ENCODE peak calls at places on chromosome 10, in six cellular contexts. U is A673, C is A549, G is aorta, V is testis, K is small intestine. F is an unnamed sample. For H3K9me3, the result is how much of the 10 kb centered on the place peaks cover.

GRCh38 chr10:63520463-63521388 is 475 bp upstream of the REEP3 start:
- DNase-seq in U (peak), C (peak), G (peak), V (peak), K (peak), F (peak)

GRCh38 chr10:28628184-28628893 is 49.0 kb upstream of the BAMBI start:
- DNase-seq in U (peak), C (peak), G (peak), V (peak), K (peak), F (peak)

GRCh38 chr10:73577788-73578187 is 13.4 kb downstream of the USP54 start:
- DNase-seq in U (no peak), C (no peak), G (peak), V (peak), K (peak), F (peak)

GRCh38 chr10:101397140-101397539 is 43.2 kb downstream of the BTRC start:
- DNase-seq in U (peak), C (peak), G (no peak), V (no peak), K (peak), F (no peak)

GRCh38 chr10:119090026-119090808 is 9.6 kb upstream of the EIF3A start:
- DNase-seq in U (no peak), C (no peak), G (no peak), V (no peak), K (peak), F (no peak)

GRCh38 chr10:90125966-90126600 is 424.7 kb downstream of the KIF20B start:
- DNase-seq in U (no peak), C (no peak), G (no peak), V (no peak), K (no peak), F (no peak)

GRCh38 chr10:14240253-14241189 is 90.2 kb downstream of the FRMD4A start:
- DNase-seq in U (peak), C (no peak), G (no peak), V (no peak), K (no peak), F (no peak)

GRCh38 chr10:26807532-26807931 is 53.2 kb downstream of the ABI1 start:
- DNase-seq in U (no peak), C (no peak), G (no peak), V (no peak), K (no peak), F (no peak)

GRCh38 chr10:83987216-83987615 is 152.1 kb upstream of the GHITM start:
- DNase-seq in U (no peak), C (no peak), G (no peak), V (no peak), K (no peak), F (peak)

GRCh38 chr10:44619975-44620374 is 235.1 kb upstream of the CXCL12 start:
- DNase-seq in U (no peak), C (no peak), G (no peak), V (no peak), K (no peak), F (no peak)

GRCh38 chr10:131684976-131685375 is 215.8 kb upstream of the PPP2R2D start:
- DNase-seq in U (no peak), C (no peak), G (peak), V (no peak), K (no peak), F (no peak)
- H3K9me3 ChIP-seq in U (under half), C (under half), G (under half), V (under half), K (under half), F (under half)

DNA sequence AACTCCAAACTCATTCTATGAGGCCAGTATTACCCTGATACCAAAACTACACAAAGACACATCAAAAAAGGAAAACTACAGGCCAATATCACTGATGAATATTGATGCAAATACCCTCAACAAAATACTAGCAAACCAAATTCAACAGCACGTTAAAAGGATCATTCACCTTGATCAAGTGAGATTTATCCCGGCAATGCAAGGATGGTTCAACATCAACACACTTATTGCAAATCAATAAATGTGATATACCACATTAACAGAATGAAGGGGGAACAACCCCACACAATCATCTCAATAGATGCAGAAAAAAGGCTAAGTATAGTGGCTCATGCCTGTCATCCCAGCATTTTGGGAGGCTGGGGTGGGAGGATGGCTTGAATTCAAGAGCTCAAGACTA is 19.9 kb downstream of the IDE start:
- DNase-seq in U (no peak), C (no peak), G (no peak), V (no peak), K (no peak), F (no peak)
- H3K9me3 ChIP-seq in U (under half), C (under half), G (under half), V (under half), K (under half), F (under half)

GRCh38 chr10:133537551-133538545 is 10.7 kb downstream of the CYP2E1 start:
- DNase-seq in U (no peak), C (no peak), G (no peak), V (no peak), K (no peak), F (no peak)
- H3K9me3 ChIP-seq in U (under half), C (under half), G (under half), V (under half), K (under half), F (under half)

GRCh38 chr10:21830037-21830436 is 173.5 kb downstream of the DNAJC1 start:
- DNase-seq in U (no peak), C (no peak), G (no peak), V (no peak), K (no peak), F (no peak)
- H3K9me3 ChIP-seq in U (under half), C (half or more), G (under half), V (under half), K (under half), F (under half)

GRCh38 chr10:110433740-110434139 is 64.0 kb upstream of the DUSP5 start:
- DNase-seq in U (no peak), C (no peak), G (no peak), V (no peak), K (no peak), F (peak)
- H3K9me3 ChIP-seq in U (under half), C (under half), G (under half), V (under half), K (under half), F (under half)

DNA sequence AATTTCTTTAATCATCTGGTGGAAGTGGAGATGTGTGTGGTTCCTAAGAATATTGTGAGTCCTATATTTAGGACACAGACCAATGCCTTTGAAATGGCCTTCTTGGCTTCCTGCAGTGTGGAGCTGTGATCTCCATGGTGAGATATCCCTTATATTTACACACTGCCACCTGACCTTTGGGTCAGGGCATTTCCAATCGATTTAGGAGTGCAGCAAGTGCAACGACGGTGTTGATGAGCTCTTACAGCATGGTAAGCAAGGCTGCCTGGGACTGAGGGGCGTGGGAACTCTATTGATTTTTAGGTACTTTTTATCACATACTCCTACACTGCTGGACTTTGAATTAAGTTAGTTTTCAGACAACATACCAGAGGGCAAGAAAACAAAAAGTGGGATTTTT is 146.0 kb downstream of the NRG3 start:
- DNase-seq in U (no peak), C (no peak), G (no peak), V (no peak), K (no peak), F (no peak)
- H3K9me3 ChIP-seq in U (under half), C (under half), G (under half), V (under half), K (under half), F (under half)

GRCh38 chr10:43576062-43576461 is 1.6 kb upstream of the ZNF239 start:
- DNase-seq in U (no peak), C (no peak), G (no peak), V (no peak), K (peak), F (no peak)
- H3K9me3 ChIP-seq in U (under half), C (under half), G (under half), V (under half), K (under half), F (under half)

DNA sequence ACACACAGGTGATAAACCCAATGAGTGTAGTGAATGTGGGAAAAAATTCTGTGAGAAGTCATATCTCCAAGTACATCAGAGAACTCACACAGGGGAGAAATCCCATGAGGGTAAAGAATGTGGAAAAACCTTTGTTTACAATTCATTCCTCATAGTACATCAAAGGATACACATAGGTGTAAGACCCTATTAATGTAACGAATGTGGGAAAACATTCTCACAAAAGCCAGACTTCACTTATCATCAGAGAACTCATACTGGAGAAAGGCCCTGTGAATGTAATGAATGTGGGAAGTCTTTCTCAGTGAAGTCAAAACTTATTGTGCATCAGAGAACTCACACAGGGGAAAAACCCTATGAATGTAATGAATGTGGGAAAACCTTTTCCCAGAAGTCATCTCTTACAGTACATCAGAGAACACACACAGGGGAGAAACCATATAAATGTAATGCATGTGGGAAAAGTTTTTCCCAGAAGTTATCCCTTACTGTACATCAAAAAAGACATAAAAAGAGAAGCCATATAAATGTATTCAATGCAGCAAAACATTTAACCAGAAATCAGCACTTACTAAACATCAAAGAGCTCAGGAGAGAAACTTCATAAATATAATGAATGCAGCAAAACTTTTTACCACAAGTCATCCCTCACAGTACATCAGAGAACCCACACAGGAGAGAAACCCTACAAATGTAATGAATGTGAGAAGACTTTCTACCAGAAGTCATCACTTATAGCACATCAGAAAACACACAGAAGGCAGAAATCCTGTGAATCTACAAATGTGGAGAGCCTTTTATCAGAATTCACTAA is 49.8 kb downstream of the ZNF239 start:
- DNase-seq in U (no peak), C (no peak), G (no peak), V (no peak), K (no peak), F (no peak)
- H3K9me3 ChIP-seq in U (under half), C (half or more), G (under half), V (under half), K (under half), F (under half)

GRCh38 chr10:131848296-131848695 is 52.5 kb upstream of the PPP2R2D start:
- DNase-seq in U (no peak), C (no peak), G (peak), V (no peak), K (no peak), F (no peak)

GRCh38 chr10:131850490-131850880 is 50.3 kb upstream of the PPP2R2D start:
- DNase-seq in U (peak), C (no peak), G (no peak), V (no peak), K (no peak), F (no peak)

GRCh38 chr10:131848741-131849590 is 51.8 kb upstream of the PPP2R2D start:
- DNase-seq in U (no peak), C (no peak), G (peak), V (no peak), K (no peak), F (no peak)

GRCh38 chr10:131851332-131851731 is 49.5 kb upstream of the PPP2R2D start:
- DNase-seq in U (peak), C (no peak), G (peak), V (no peak), K (no peak), F (no peak)

GRCh38 chr10:131849591-131850489 is 51.0 kb upstream of the PPP2R2D start:
- DNase-seq in U (no peak), C (no peak), G (peak), V (no peak), K (no peak), F (no peak)
- H3K9me3 ChIP-seq in U (under half), C (under half), G (under half), V (under half), K (under half), F (under half)

GRCh38 chr10:110324201-110324804 is 19.6 kb upstream of the SMNDC1 start:
- DNase-seq in U (peak), C (no peak), G (no peak), V (no peak), K (no peak), F (no peak)
- H3K9me3 ChIP-seq in U (under half), C (under half), G (under half), V (under half), K (under half), F (under half)

F was measured in MG63.